ENCODE peak calls at places on chromosomes 7 and 10, in ten cellular contexts. Y, J, O, U, N, M, T, A, Q and G are unnamed samples.

GRCh38 chr10:1281402-1281782 is 225.2 kb downstream of the WDR37 start:
- DNase-seq in Y (no peak), M (no peak), J (no peak), A (no peak), T (no peak), N (no peak), U (no peak), Q (no peak), O (no peak), G (no peak)

GRCh38 chr7:118826237-118826636 is 601.7 kb downstream of the ANKRD7 start:
- DNase-seq in J (no peak), N (no peak), Q (no peak), T (no peak), A (no peak), U (no peak), O (no peak), Y (no peak), M (no peak), G (no peak)

GRCh38 chr10:96470108-96470743 is 43.5 kb downstream of the TLL2 start:
- DNase-seq in U (no peak), T (no peak), M (peak), J (peak), O (peak), N (peak), Y (no peak), Q (peak), A (peak), G (no peak)

GRCh38 chr10:111410740-111411139 is 333.9 kb downstream of the ADRA2A start:
- DNase-seq in O (no peak), T (peak), N (no peak), M (no peak), Q (no peak), Y (no peak), J (no peak), U (no peak), A (no peak), G (no peak)

GRCh38 chr10:42980553-42981357 is 96.1 kb upstream of the RET start:
- DNase-seq in M (no peak), U (no peak), Q (no peak), O (no peak), Y (peak), A (no peak), N (no peak), J (no peak), T (no peak), G (no peak)

GRCh38 chr10:113463777-113464176 is 89.1 kb upstream of the HABP2 start:
- DNase-seq in T (no peak), Q (no peak), O (no peak), A (no peak), J (no peak), M (no peak), N (no peak), U (no peak), Y (no peak), G (no peak)

GRCh38 chr10:71933651-71934050 is 30.5 kb upstream of the CHST3 start:
- DNase-seq in O (peak), N (no peak), A (peak), M (no peak), U (no peak), T (no peak), Q (no peak), J (no peak), Y (no peak), G (no peak)

GRCh38 chr10:127157506-127158205 is 38.7 kb downstream of the INSYN2A start:
- DNase-seq in A (no peak), M (no peak), U (no peak), Q (no peak), T (peak), J (no peak), Y (no peak), O (no peak), N (no peak), G (no peak)

GRCh38 chr10:12466701-12467100 is 117.4 kb downstream of the CAMK1D start:
- DNase-seq in J (no peak), U (no peak), O (peak), T (no peak), Q (no peak), A (peak), Y (no peak), N (no peak), M (no peak), G (no peak)

GRCh38 chr10:103775786-103776185 is 79.6 kb downstream of the SH3PXD2A start:
- DNase-seq in O (no peak), N (no peak), A (no peak), Q (no peak), Y (no peak), U (no peak), J (no peak), T (no peak), M (no peak), G (no peak)

GRCh38 chr10:5396545-5396944 is 8.1 kb downstream of the TUBAL3 start:
- DNase-seq in O (no peak), N (no peak), T (no peak), Y (no peak), U (no peak), J (peak), M (no peak), Q (no peak), A (no peak), G (no peak)

GRCh38 chr10:86349474-86349873 is 17.1 kb downstream of the GRID1 start:
- DNase-seq in T (no peak), Y (no peak), N (no peak), Q (peak), M (peak), A (no peak), O (no peak), U (no peak), J (no peak), G (no peak)

GRCh38 chr7:50533849-50534248 is 31.4 kb downstream of the DDC start:
- DNase-seq in Q (no peak), M (no peak), J (no peak), N (no peak), O (no peak), A (no peak), T (no peak), U (no peak), Y (no peak), G (no peak)

GRCh38 chr10:18179901-18180300 is 39.7 kb downstream of the CACNB2 start:
- DNase-seq in U (no peak), Y (no peak), O (no peak), A (no peak), N (no peak), J (no peak), Q (no peak), T (peak), M (no peak), G (no peak)

GRCh38 chr10:45246522-45246921 is 68.9 kb downstream of the OR13A1 start:
- DNase-seq in O (no peak), U (no peak), N (no peak), Q (no peak), Y (no peak), A (no peak), T (no peak), J (no peak), M (no peak), G (no peak)

GRCh38 chr10:62643612-62644587 is 160.6 kb upstream of the ADO start:
- DNase-seq in Q (no peak), Y (no peak), O (no peak), T (no peak), J (no peak), A (no peak), M (no peak), U (no peak), N (no peak), G (no peak)

GRCh38 chr7:99004216-99004615 is 125.9 kb downstream of the TRRAP start:
- DNase-seq in A (no peak), U (no peak), T (no peak), N (no peak), Q (no peak), M (no peak), Y (no peak), J (no peak), O (no peak), G (no peak)

GRCh38 chr7:2999078-2999500 is 44.6 kb downstream of the CARD11 start:
- DNase-seq in J (no peak), N (no peak), O (no peak), Y (no peak), T (no peak), A (no peak), Q (no peak), U (no peak), M (no peak), G (no peak)

GRCh38 chr10:101297901-101298451 is 56.0 kb upstream of the BTRC start:
- DNase-seq in T (no peak), A (peak), Q (peak), U (peak), Y (peak), M (peak), J (peak), O (peak), N (peak), G (no peak)

GRCh38 chr7:139739863-139740597 is 37.8 kb downstream of the HIPK2 start:
- DNase-seq in U (peak), N (no peak), J (peak), A (no peak), Q (no peak), Y (no peak), M (no peak), T (no peak), O (no peak), G (no peak)

GRCh38 chr7:5333121-5334050 is 50.6 kb downstream of the SLC29A4 start:
- DNase-seq in A (no peak), T (no peak), M (no peak), U (no peak), Q (no peak), O (no peak), J (no peak), N (no peak), Y (no peak), G (no peak)

GRCh38 chr7:115477193-115477651 is 553.3 kb downstream of the TFEC start:
- DNase-seq in J (no peak), A (no peak), M (no peak), T (no peak), U (peak), Q (peak), N (no peak), Y (no peak), O (no peak), G (no peak)